ENCODE peak calls at places on chromosomes 16 and 17, in five cellular contexts. N is K562, F is A549, G is IMR-90, M is HepG2. J is an unnamed sample.

GRCh38 chr16:85057212-85057889 is 29.8 kb downstream of the KIAA0513 start:
- DNase-seq in N (peak), F (peak), G (no peak), M (peak), J (no peak)

GRCh38 chr16:64437706-64438329 is 684.0 kb downstream of the CDH11 start:
- DNase-seq in N (no peak), F (no peak), G (no peak), M (no peak), J (no peak)

GRCh38 chr16:78240459-78241222 is 141.2 kb downstream of the WWOX start:
- DNase-seq in N (peak), F (peak), G (no peak), M (peak), J (no peak)

GRCh38 chr16:88803264-88803987 is at the start of gene CDT1:
- DNase-seq in N (peak), F (peak), G (peak), M (peak), J (peak)

GRCh38 chr17:47850692-47851573 is at the start of gene SP6:
- DNase-seq in N (peak), F (peak), G (peak), M (peak), J (no peak)

GRCh38 chr16:21611546-21612384 is 12.4 kb downstream of the METTL9 start:
- DNase-seq in N (peak), F (no peak), G (no peak), M (no peak), J (no peak)

GRCh38 chr16:2524339-2524938 is 4.3 kb downstream of the AMDHD2 start:
- DNase-seq in N (no peak), F (no peak), G (no peak), M (peak), J (no peak)

GRCh38 chr16:77432264-77432663 is 2.6 kb downstream of the ADAMTS18 start:
- DNase-seq in N (no peak), F (no peak), G (no peak), M (no peak), J (no peak)

GRCh38 chr17:80796430-80796861 is 195.2 kb upstream of the CHMP6 start:
- DNase-seq in N (no peak), F (no peak), G (peak), M (no peak), J (no peak)

GRCh38 chr17:39679521-39680192 is 8.2 kb downstream of the PGAP3 start:
- DNase-seq in N (no peak), F (no peak), G (no peak), M (no peak), J (no peak)

GRCh38 chr17:28141783-28142182 is 99.3 kb downstream of the NLK start:
- DNase-seq in N (no peak), F (no peak), G (no peak), M (no peak), J (no peak)

GRCh38 chr17:5837055-5837491 is 233.1 kb upstream of the WSCD1 start:
- DNase-seq in N (no peak), F (peak), G (peak), M (peak), J (no peak)

GRCh38 chr16:85420501-85421337 is 192.4 kb upstream of the GSE1 start:
- DNase-seq in N (peak), F (peak), G (peak), M (peak), J (no peak)

GRCh38 chr16:56547120-56547948 is 17.5 kb upstream of the MT4 start:
- DNase-seq in N (peak), F (no peak), G (peak), M (no peak), J (peak)

GRCh38 chr17:19534562-19535149 is 1.0 kb downstream of the SLC47A1 start:
- DNase-seq in N (no peak), F (no peak), G (no peak), M (no peak), J (no peak)

GRCh38 chr17:40253565-40253964 is 34.1 kb upstream of the CDC6 start:
- DNase-seq in N (no peak), F (no peak), G (no peak), M (no peak), J (no peak)

DNA sequence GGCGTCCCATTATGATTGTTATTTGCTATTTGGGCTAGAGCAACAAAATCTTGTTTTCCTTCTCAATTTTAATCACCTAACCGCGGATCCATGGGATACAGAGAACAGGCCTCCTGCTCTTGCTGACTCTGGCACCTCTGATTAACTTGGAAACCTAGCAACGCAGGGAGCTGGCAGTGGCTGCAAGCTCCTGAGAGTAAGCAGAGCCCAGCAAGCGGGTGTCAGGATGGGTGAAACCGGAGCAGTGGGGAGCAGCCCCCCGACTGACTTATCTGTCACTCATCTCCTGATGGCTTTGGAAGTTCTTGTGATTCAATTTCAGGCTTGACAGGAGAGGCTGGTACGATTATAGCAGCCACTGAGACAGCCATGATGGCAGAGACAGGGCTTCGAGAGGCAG is 45.5 kb upstream of the CDC42EP4 start:
- DNase-seq in N (no peak), F (no peak), G (no peak), M (no peak), J (no peak)
- TF ChIP-seq MAFK in N (no peak), F (no peak), G (no peak), M (no peak), J (no peak)

DNA sequence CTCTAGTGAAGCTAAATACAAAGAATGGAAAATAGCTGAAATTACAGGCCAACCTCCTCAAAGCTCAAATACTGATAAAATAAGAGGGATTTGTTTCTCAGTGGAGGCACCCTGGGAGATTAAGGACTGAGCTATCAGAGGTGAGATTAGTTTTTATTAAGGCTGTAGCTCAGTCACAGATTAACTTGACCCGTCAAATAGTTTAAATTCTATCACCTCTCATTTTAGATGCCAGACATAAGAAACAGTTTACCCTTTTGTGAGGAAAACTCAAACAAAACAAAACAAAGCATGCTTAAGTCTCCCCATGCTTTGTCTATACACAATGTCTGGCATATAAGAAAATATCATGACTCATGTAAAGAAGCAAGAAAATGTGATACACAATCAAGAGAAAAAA is 208.3 kb upstream of the PMFBP1 start:
- DNase-seq in N (no peak), F (no peak), G (no peak), M (no peak), J (no peak)
- TF ChIP-seq MAFK in N (no peak), F (no peak), G (no peak), M (no peak), J (no peak)

DNA sequence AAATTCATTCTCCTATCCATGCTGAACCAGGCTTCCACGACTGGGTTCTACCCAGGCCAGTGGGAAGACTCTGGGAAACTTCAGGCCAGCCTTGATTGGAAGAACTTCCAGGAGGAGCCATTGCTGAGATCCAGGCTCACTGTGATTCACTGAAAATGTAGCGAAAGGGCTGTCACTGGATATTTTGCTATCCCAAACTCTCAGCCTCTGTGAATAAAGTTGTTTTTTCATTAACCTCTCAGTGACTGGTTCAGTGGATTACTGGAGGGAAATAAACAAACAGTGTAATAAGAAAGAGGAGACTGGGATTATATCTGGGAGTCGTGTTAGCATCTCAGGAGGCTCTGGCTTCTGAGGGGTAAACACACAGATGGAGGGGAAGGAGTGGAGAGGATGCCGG is 3.1 kb downstream of the FOXL1 start:
- DNase-seq in N (no peak), F (no peak), G (peak), M (no peak), J (no peak)
- TF ChIP-seq MAFK in N (no peak), F (no peak), G (no peak), M (no peak), J (no peak)

GRCh38 chr17:9334536-9335446 is 240.8 kb downstream of the STX8 start:
- DNase-seq in N (no peak), F (peak), G (no peak), M (no peak), J (no peak)
- TF ChIP-seq MAFK in N (no peak), F (no peak), G (no peak), M (no peak), J (no peak)

DNA sequence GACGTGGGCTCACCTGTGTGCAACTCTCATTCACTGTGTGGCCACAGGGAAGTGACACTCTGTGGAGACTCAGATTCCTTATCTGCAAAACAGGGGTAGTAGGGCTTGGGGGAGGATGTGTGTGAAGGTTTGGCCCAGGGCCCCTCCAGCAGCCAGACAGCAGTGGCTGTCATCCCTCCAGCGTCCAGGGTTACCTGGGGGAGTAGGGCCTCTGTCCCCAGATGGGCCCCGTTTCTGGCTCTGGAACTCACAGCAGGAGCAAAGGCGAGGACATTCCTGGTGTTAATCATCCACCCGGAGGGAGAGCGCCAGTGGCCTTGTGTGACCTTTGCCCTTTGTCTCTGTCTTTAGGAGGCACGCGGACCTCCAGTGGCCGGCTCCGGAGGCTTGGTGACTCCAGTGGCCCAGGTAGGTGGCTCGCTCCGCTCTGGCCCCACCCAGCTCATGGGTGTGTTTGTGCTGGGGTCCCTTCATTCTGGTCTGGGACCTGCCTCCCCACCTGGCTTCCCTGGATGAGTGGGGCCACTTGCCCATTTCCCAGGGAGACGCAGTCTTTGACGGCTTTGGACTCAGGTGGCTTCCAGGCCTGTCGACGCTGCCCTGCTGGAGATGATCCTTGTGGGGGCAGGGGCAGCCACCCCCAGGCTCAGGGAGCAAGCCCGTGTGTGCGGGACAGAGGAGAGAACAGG is 166.2 kb downstream of the SEC14L1 start:
- DNase-seq in N (no peak), F (peak), G (no peak), M (peak), J (no peak)
- TF ChIP-seq MAFK in N (no peak), F (no peak), G (no peak), M (no peak), J (no peak)

GRCh38 chr16:4765511-4766474 is 1.2 kb downstream of the ZNF500 start:
- DNase-seq in N (no peak), F (no peak), G (no peak), M (peak), J (no peak)

GRCh38 chr16:4768549-4769305 is 1.8 kb upstream of the ZNF500 start:
- DNase-seq in N (peak), F (peak), G (peak), M (peak), J (peak)

GRCh38 chr16:4769306-4769638 is 2.3 kb upstream of the ZNF500 start:
- DNase-seq in N (no peak), F (no peak), G (no peak), M (no peak), J (no peak)

GRCh38 chr16:4767872-4768548 is 1.0 kb upstream of the ZNF500 start:
- DNase-seq in N (peak), F (peak), G (peak), M (no peak), J (no peak)

GRCh38 chr16:4766875-4767628 is at the start of gene ZNF500:
- DNase-seq in N (peak), F (peak), G (peak), M (peak), J (peak)
- TF ChIP-seq MAFK in N (no peak), F (no peak), G (no peak), M (no peak), J (no peak)